ENCODE peak calls at places on chromosomes 7 and 10, in seven cellular contexts. One of them, this sample, is unnamed.

GRCh38 chr7:99141756-99142726 is 1.9 kb downstream of the SMURF1 start:
- DNase-seq in H1: peak; percentile 33
- DNase-seq in GM12878: no peak
- DNase-seq in SK-N-SH: peak; percentile 78
- DNase-seq in HCT116: no peak
- DNase-seq in K562: peak; percentile 70
- DNase-seq in HepG2: peak; percentile 23
- DNase-seq in this sample: peak; percentile 52

GRCh38 chr10:89414879-89415821 is 782 bp downstream of the IFIT5 start:
- DNase-seq in SK-N-SH: peak; percentile 82
- DNase-seq in HCT116: no peak
- DNase-seq in H1: no peak
- DNase-seq in HepG2: no peak
- DNase-seq in K562: no peak
- DNase-seq in GM12878: no peak
- DNase-seq in this sample: no peak

GRCh38 chr10:25631471-25631870 is 302.6 kb upstream of the MYO3A start:
- DNase-seq in H1: no peak
- DNase-seq in SK-N-SH: no peak
- DNase-seq in GM12878: no peak
- DNase-seq in HepG2: no peak
- DNase-seq in HCT116: no peak
- DNase-seq in K562: no peak
- DNase-seq in this sample: no peak

GRCh38 chr7:13262929-13263530 is 575.6 kb downstream of the ARL4A start:
- DNase-seq in K562: peak; percentile 56
- DNase-seq in HepG2: peak; percentile 32
- DNase-seq in SK-N-SH: peak; percentile 5
- DNase-seq in H1: no peak
- DNase-seq in GM12878: no peak
- DNase-seq in HCT116: peak; percentile 26
- DNase-seq in this sample: peak; percentile 33

GRCh38 chr10:30775779-30776591 is 146.4 kb upstream of the LYZL2 start:
- DNase-seq in K562: no peak
- DNase-seq in H1: no peak
- DNase-seq in GM12878: no peak
- DNase-seq in SK-N-SH: no peak
- DNase-seq in HepG2: no peak
- DNase-seq in HCT116: no peak
- DNase-seq in this sample: no peak

GRCh38 chr7:4928445-4928844 is 30.5 kb downstream of the MMD2 start:
- DNase-seq in HCT116: no peak
- DNase-seq in SK-N-SH: no peak
- DNase-seq in H1: no peak
- DNase-seq in GM12878: no peak
- DNase-seq in HepG2: no peak
- DNase-seq in K562: no peak
- DNase-seq in this sample: no peak

GRCh38 chr7:5615190-5616070 is 166.0 kb downstream of the RNF216 start:
- DNase-seq in HepG2: no peak
- DNase-seq in GM12878: no peak
- DNase-seq in K562: no peak
- DNase-seq in H1: no peak
- DNase-seq in HCT116: no peak
- DNase-seq in SK-N-SH: peak; percentile 38
- DNase-seq in this sample: no peak

GRCh38 chr7:130961128-130961601 is 227.2 kb upstream of the KLF14 start:
- DNase-seq in HepG2: no peak
- DNase-seq in H1: no peak
- DNase-seq in GM12878: peak; percentile 98
- DNase-seq in SK-N-SH: no peak
- DNase-seq in HCT116: peak; percentile 75
- DNase-seq in K562: peak; percentile 35
- DNase-seq in this sample: no peak

GRCh38 chr10:28996345-28996744 is 292.5 kb upstream of the LYZL1 start:
- DNase-seq in K562: no peak
- DNase-seq in HCT116: no peak
- DNase-seq in HepG2: no peak
- DNase-seq in GM12878: no peak
- DNase-seq in H1: no peak
- DNase-seq in SK-N-SH: no peak
- DNase-seq in this sample: no peak

GRCh38 chr10:77496941-77497420 is 140.6 kb downstream of the KCNMA1 start:
- DNase-seq in K562: no peak
- DNase-seq in H1: no peak
- DNase-seq in HCT116: no peak
- DNase-seq in GM12878: no peak
- DNase-seq in HepG2: peak; percentile 10
- DNase-seq in SK-N-SH: no peak
- DNase-seq in this sample: no peak

GRCh38 chr7:75945297-75946168 is 30.6 kb downstream of the POR start:
- DNase-seq in SK-N-SH: no peak
- DNase-seq in GM12878: no peak
- DNase-seq in HepG2: peak; percentile 78
- DNase-seq in HCT116: no peak
- DNase-seq in K562: peak; percentile 61
- DNase-seq in H1: no peak
- DNase-seq in this sample: no peak

GRCh38 chr7:76386691-76387260 is 22.7 kb downstream of the SSC4D start:
- DNase-seq in K562: no peak
- DNase-seq in GM12878: no peak
- DNase-seq in H1: no peak
- DNase-seq in SK-N-SH: no peak
- DNase-seq in HepG2: no peak
- DNase-seq in HCT116: no peak
- DNase-seq in this sample: no peak

GRCh38 chr7:90271753-90272152 is 26.8 kb downstream of the CFAP69 start:
- DNase-seq in HepG2: peak; percentile 59
- DNase-seq in HCT116: no peak
- DNase-seq in SK-N-SH: no peak
- DNase-seq in H1: no peak
- DNase-seq in GM12878: no peak
- DNase-seq in K562: no peak
- DNase-seq in this sample: no peak

GRCh38 chr7:107206136-107206535 is 37.3 kb downstream of the HBP1 start:
- DNase-seq in HepG2: no peak
- DNase-seq in HCT116: no peak
- DNase-seq in H1: no peak
- DNase-seq in GM12878: no peak
- DNase-seq in K562: no peak
- DNase-seq in SK-N-SH: no peak
- DNase-seq in this sample: no peak

GRCh38 chr10:30784896-30785605 is 155.5 kb upstream of the LYZL2 start:
- DNase-seq in K562: no peak
- DNase-seq in SK-N-SH: peak; percentile 91
- DNase-seq in H1: peak; percentile 85
- DNase-seq in GM12878: no peak
- DNase-seq in HepG2: no peak
- DNase-seq in HCT116: no peak
- DNase-seq in this sample: peak; percentile 74

GRCh38 chr10:50512743-50513416 is 110.9 kb downstream of the SGMS1 start:
- DNase-seq in HCT116: no peak
- DNase-seq in GM12878: peak; percentile 90
- DNase-seq in H1: no peak
- DNase-seq in HepG2: no peak
- DNase-seq in K562: no peak
- DNase-seq in SK-N-SH: no peak
- DNase-seq in this sample: no peak

GRCh38 chr7:12638851-12639467 is 48.5 kb upstream of the ARL4A start:
- DNase-seq in HCT116: peak; percentile 36
- DNase-seq in H1: no peak
- DNase-seq in HepG2: peak; percentile 43
- DNase-seq in SK-N-SH: peak; percentile 39
- DNase-seq in K562: peak; percentile 46
- DNase-seq in GM12878: no peak
- DNase-seq in this sample: peak; percentile 11

DNA sequence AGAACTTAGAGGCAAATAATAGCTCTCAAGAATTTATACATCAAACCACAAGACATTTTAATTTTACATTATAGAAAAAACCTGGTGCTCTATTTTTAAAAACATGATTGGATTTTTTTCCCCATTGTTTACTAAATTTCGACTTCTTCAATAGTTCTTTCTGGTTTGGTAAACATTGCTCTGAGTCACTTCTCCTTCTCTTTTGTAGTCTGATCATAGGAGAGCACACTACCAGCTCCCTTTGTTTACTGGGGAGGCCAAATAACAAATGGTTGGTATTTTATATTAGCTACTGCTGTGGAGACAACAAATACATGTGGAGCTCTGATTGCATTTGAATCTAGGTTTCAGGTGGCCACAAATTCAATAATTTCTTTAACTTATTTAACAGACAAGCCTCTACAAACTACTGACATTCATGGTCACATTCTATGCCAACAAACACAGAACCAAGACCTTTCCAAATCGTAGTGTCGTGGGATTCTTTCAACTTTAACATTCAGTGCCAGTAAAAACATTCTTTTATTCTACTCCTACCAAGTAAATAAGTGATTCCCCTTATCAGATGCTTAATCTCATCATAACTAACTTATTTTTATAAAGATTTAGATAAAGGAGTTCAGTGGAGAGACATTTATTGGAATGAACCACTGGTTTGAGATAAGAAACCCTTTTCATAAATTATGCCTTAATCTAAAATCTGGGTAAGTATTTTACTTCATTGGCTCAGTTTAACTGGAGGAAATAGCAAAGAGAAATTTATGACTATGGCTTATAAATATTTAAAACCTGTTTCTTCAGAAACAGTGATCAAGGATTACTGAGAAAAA is 17.7 kb upstream of the FXYD4 start:
- DNase-seq in K562: no peak
- DNase-seq in H1: no peak
- DNase-seq in SK-N-SH: no peak
- DNase-seq in GM12878: no peak
- DNase-seq in HepG2: no peak
- DNase-seq in HCT116: no peak
- DNase-seq in this sample: no peak
- TF ChIP-seq YY1 in K562: no peak
- TF ChIP-seq YY1 in H1: no peak
- TF ChIP-seq YY1 in SK-N-SH: no peak
- TF ChIP-seq YY1 in GM12878: no peak
- TF ChIP-seq YY1 in HepG2: no peak
- TF ChIP-seq YY1 in HCT116: no peak
- TF ChIP-seq YY1 in this sample: no peak

GRCh38 chr7:116551692-116552091 is 26.9 kb downstream of the CAV1 start:
- DNase-seq in H1: no peak
- DNase-seq in HepG2: no peak
- DNase-seq in HCT116: no peak
- DNase-seq in GM12878: no peak
- DNase-seq in SK-N-SH: no peak
- DNase-seq in K562: no peak
- DNase-seq in this sample: no peak
- H3K4me1 ChIP-seq in H1: no peaks in the 10 kb centered on the region
- H3K4me1 ChIP-seq in HepG2: no peaks in the 10 kb centered on the region
- H3K4me1 ChIP-seq in HCT116: no peaks in the 10 kb centered on the region
- H3K4me1 ChIP-seq in GM12878: peaks cover 14% of the 10 kb centered on the region
- H3K4me1 ChIP-seq in SK-N-SH: no peaks in the 10 kb centered on the region
- H3K4me1 ChIP-seq in K562: no peaks in the 10 kb centered on the region
- H3K4me1 ChIP-seq in this sample: no peaks in the 10 kb centered on the region

DNA sequence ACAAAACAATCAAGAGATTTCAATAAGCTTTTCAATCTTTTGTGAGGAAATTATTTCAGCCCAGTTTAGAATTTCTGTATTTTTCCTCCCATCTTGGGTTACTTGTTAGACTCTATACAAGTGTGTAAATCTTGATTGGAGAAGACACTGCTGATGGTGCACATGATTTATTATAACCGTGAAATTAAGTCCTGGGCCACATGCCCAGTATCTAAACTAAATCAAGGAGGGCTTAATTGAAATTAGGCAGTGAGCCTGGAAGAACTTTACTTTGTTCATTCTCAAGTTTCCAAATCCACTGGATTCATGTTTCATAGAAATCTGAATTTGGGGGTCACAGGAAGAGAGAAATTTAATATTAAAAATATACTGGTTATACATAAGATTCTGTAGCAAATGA is 44.5 kb downstream of the CSTF2T start:
- DNase-seq in HCT116: no peak
- DNase-seq in HepG2: no peak
- DNase-seq in K562: no peak
- DNase-seq in SK-N-SH: no peak
- DNase-seq in GM12878: no peak
- DNase-seq in H1: no peak
- DNase-seq in this sample: no peak
- TF ChIP-seq YY1 in HCT116: no peak
- TF ChIP-seq YY1 in HepG2: no peak
- TF ChIP-seq YY1 in K562: no peak
- TF ChIP-seq YY1 in SK-N-SH: no peak
- TF ChIP-seq YY1 in GM12878: no peak
- TF ChIP-seq YY1 in H1: no peak
- TF ChIP-seq YY1 in this sample: no peak

GRCh38 chr10:103649654-103650423 is 156.3 kb downstream of the NEURL1 start:
- DNase-seq in HCT116: no peak
- DNase-seq in K562: no peak
- DNase-seq in H1: no peak
- DNase-seq in SK-N-SH: no peak
- DNase-seq in GM12878: no peak
- DNase-seq in HepG2: no peak
- DNase-seq in this sample: no peak

GRCh38 chr10:103648951-103649532 is 155.5 kb downstream of the NEURL1 start:
- DNase-seq in GM12878: no peak
- DNase-seq in SK-N-SH: no peak
- DNase-seq in HCT116: no peak
- DNase-seq in HepG2: no peak
- DNase-seq in K562: no peak
- DNase-seq in H1: no peak
- DNase-seq in this sample: no peak

GRCh38 chr10:103653581-103654020 is 160.1 kb downstream of the NEURL1 start:
- DNase-seq in K562: no peak
- DNase-seq in HCT116: no peak
- DNase-seq in HepG2: no peak
- DNase-seq in SK-N-SH: no peak
- DNase-seq in GM12878: no peak
- DNase-seq in H1: no peak
- DNase-seq in this sample: no peak

GRCh38 chr10:103652599-103653281 is 159.2 kb downstream of the NEURL1 start:
- DNase-seq in SK-N-SH: no peak
- DNase-seq in K562: no peak
- DNase-seq in HCT116: no peak
- DNase-seq in GM12878: no peak
- DNase-seq in HepG2: peak; percentile 40
- DNase-seq in H1: no peak
- DNase-seq in this sample: no peak

DNA sequence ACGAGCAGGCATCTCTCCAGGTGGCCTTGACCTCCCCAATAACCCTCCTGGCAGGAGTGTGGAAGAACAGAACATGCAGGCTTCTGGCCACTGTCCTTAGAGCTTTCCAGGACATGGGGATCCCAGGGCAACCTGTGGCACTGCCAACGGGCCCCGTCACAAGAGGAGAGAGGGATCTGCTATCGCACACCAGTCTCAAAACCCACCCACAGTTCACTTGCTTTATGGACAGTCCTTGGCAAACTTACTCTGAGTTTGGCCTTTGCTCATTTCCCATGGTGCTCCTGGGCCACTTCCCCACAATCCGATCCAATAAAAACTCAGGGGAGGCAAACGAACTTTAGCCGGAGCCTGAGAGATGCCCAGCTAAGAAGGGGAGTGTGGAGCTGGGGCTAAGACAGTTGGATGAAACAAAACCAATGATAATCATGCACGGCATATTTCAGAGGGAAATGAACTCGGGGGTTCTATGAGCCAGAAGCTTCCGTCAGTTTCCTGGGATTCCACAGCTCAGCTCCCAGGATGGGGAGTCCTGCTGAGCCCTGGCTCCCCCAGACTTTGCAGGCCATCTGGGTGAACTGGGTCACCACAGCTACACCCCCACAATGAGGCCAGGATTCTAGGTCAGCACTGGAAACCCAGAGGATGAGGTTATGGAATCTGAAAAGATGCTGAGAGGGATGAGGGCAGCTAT is 158.4 kb downstream of the NEURL1 start:
- DNase-seq in HepG2: peak; percentile 58
- DNase-seq in H1: no peak
- DNase-seq in HCT116: no peak
- DNase-seq in K562: no peak
- DNase-seq in SK-N-SH: no peak
- DNase-seq in GM12878: no peak
- DNase-seq in this sample: no peak
- H3K4me1 ChIP-seq in HepG2: peaks cover 61% of the 10 kb centered on the region
- H3K4me1 ChIP-seq in H1: no peaks in the 10 kb centered on the region
- H3K4me1 ChIP-seq in HCT116: no peaks in the 10 kb centered on the region
- H3K4me1 ChIP-seq in K562: peaks cover 14% of the 10 kb centered on the region
- H3K4me1 ChIP-seq in SK-N-SH: peaks cover 36% of the 10 kb centered on the region
- H3K4me1 ChIP-seq in GM12878: no peaks in the 10 kb centered on the region
- H3K4me1 ChIP-seq in this sample: peaks cover 7% of the 10 kb centered on the region

This sample was measured in NT2/D1.